ENCODE peak calls at places on chromosomes 1 and 21, in five cellular contexts. T is H9, C is neuronal stem cell, Z is mesenchymal stem cell, G is H1. K is an unnamed sample.
A peak's percentile ranks its signal among the peaks of the same experiment; 100 is the strongest.

GRCh38 chr1:228748431-228748830 is 13.2 kb downstream of the RHOU start:
- DNase-seq in C (no peak), G (no peak), Z (peak; percentile 6), T (no peak), K (peak; percentile 58)

GRCh38 chr1:225875044-225875822 is 6.9 kb downstream of the TMEM63A start:
- DNase-seq in G (no peak), C (no peak), T (no peak), Z (no peak), K (peak; percentile 91)

GRCh38 chr1:27428316-27429028 is 36.0 kb downstream of the GPR3 start:
- DNase-seq in T (no peak), C (no peak), G (no peak), Z (peak; percentile 22), K (peak; percentile 65)

GRCh38 chr1:4129693-4130092 is 229.6 kb upstream of the C1orf174 start:
- DNase-seq in C (no peak), G (no peak), T (no peak), Z (no peak), K (no peak)

GRCh38 chr1:86416343-86416742 is 7.6 kb upstream of the CLCA2 start:
- DNase-seq in Z (no peak), G (no peak), C (no peak), T (no peak), K (no peak)

GRCh38 chr1:240000634-240001033 is 91.0 kb upstream of the FMN2 start:
- DNase-seq in T (no peak), G (no peak), Z (peak; percentile 69), C (no peak), K (peak; percentile 5)

GRCh38 chr1:191913234-191913948 is 244.9 kb upstream of the RGS18 start:
- DNase-seq in Z (no peak), G (no peak), T (no peak), C (no peak), K (no peak)

GRCh38 chr1:112172294-112172882 is 182.9 kb upstream of the KCND3 start:
- DNase-seq in C (peak; percentile 77), G (peak; percentile 68), T (peak; percentile 51), Z (peak; percentile 48), K (peak; percentile 61)

GRCh38 chr21:28419110-28419509 is 573.6 kb downstream of the LTN1 start:
- DNase-seq in G (no peak), Z (peak; percentile 25), T (no peak), C (no peak), K (peak; percentile 52)

GRCh38 chr1:119988316-119989067 is 81.0 kb downstream of the NOTCH2 start:
- DNase-seq in G (no peak), T (no peak), Z (no peak), C (no peak), K (no peak)

GRCh38 chr1:32925360-32926142 is 24.4 kb upstream of the TMEM54 start:
- DNase-seq in C (peak; percentile 30), G (peak; percentile 61), Z (peak; percentile 77), T (peak; percentile 55), K (peak; percentile 58)

GRCh38 chr1:18278953-18279712 is 171.5 kb downstream of the IGSF21 start:
- DNase-seq in G (peak; percentile 48), T (peak; percentile 68), Z (no peak), C (no peak), K (no peak)

GRCh38 chr1:230857822-230858221 is 10.5 kb downstream of the C1orf198 start:
- DNase-seq in Z (peak; percentile 65), T (no peak), C (no peak), G (no peak), K (no peak)

GRCh38 chr1:230860617-230861384 is 7.5 kb downstream of the C1orf198 start:
- DNase-seq in G (no peak), C (no peak), T (no peak), Z (no peak), K (peak; percentile 25)

GRCh38 chr1:230857077-230857476 is 11.2 kb downstream of the C1orf198 start:
- DNase-seq in C (no peak), Z (peak; percentile 83), T (no peak), G (no peak), K (no peak)

GRCh38 chr1:230858236-230858820 is 10.0 kb downstream of the C1orf198 start:
- DNase-seq in T (no peak), G (no peak), Z (no peak), C (no peak), K (no peak)

GRCh38 chr1:230858918-230859819 is 9.2 kb downstream of the C1orf198 start:
- DNase-seq in Z (peak; percentile 87), G (no peak), T (no peak), C (no peak), K (no peak)
- H3K14ac ChIP-seq in Z (no peak overlapping the region), G (no peak overlapping the region), T (no peak overlapping the region), C (no peak overlapping the region), K (peak overlapping the region; percentile 33)

GRCh38 chr1:157352817-157353408 is 199.4 kb downstream of the FCRL5 start:
- DNase-seq in T (no peak), Z (no peak), C (no peak), G (no peak), K (no peak)

GRCh38 chr1:157348538-157349480 is 203.5 kb downstream of the FCRL5 start:
- DNase-seq in G (no peak), C (no peak), Z (no peak), T (no peak), K (no peak)

GRCh38 chr1:157352216-157352615 is 200.1 kb downstream of the FCRL5 start:
- DNase-seq in T (no peak), Z (no peak), G (no peak), C (no peak), K (peak; percentile 19)

DNA sequence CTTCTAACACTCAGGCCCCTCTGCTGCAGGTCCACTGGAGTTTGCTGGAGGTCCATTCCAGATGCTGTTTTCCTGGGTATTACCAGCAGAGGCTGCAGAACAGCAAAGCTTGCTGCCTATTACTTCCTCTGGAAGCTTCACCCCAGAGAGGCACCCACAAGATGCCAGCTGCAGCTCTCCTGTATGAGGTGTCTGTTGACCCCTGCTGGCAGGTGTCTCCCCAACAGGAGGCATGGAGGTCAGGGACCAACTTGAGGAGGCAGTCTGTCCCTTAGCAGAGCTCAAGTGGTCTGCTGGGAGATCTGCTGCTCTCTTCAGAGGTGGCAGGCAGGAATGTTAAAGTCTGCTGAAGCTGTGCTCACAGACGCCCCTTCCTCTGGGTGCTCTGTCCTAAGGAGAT is 204.8 kb downstream of the FCRL5 start:
- DNase-seq in C (no peak), Z (no peak), T (no peak), G (no peak), K (no peak)
- H2BK12ac ChIP-seq in C (no peak overlapping the region), Z (no peak overlapping the region), T (no peak overlapping the region), G (no peak overlapping the region), K (no peak overlapping the region)

GRCh38 chr1:227546055-227546454 is 17.3 kb upstream of the ZNF678 start:
- DNase-seq in T (no peak), C (no peak), G (no peak), Z (no peak), K (no peak)

GRCh38 chr1:227546598-227547313 is 16.6 kb upstream of the ZNF678 start:
- DNase-seq in T (no peak), G (no peak), Z (no peak), C (no peak), K (no peak)

GRCh38 chr1:227544067-227544655 is 19.2 kb upstream of the ZNF678 start:
- DNase-seq in G (no peak), Z (no peak), C (no peak), T (no peak), K (no peak)

GRCh38 chr1:227544677-227545076 is 18.7 kb upstream of the ZNF678 start:
- DNase-seq in G (no peak), Z (no peak), T (no peak), C (no peak), K (no peak)

GRCh38 chr1:227545361-227545760 is 18.0 kb upstream of the ZNF678 start:
- DNase-seq in Z (no peak), C (no peak), T (no peak), G (no peak), K (no peak)
- H3K23ac ChIP-seq in Z (no peak overlapping the region), C (peak overlapping the region; percentile 48), T (no peak overlapping the region), G (no peak overlapping the region), K (no peak overlapping the region)

GRCh38 chr1:59595774-59596173 is 219.0 kb upstream of the HOOK1 start:
- DNase-seq in Z (peak; percentile 57), C (no peak), G (no peak), T (no peak), K (peak; percentile 15)

GRCh38 chr1:59596956-59597355 is 217.8 kb upstream of the HOOK1 start:
- DNase-seq in C (no peak), G (no peak), Z (no peak), T (no peak), K (no peak)

GRCh38 chr1:59596432-59596831 is 218.3 kb upstream of the HOOK1 start:
- DNase-seq in T (no peak), G (no peak), C (no peak), Z (peak; percentile 82), K (no peak)

GRCh38 chr1:59592924-59593323 is 221.8 kb upstream of the HOOK1 start:
- DNase-seq in C (no peak), G (no peak), Z (no peak), T (no peak), K (no peak)

DNA sequence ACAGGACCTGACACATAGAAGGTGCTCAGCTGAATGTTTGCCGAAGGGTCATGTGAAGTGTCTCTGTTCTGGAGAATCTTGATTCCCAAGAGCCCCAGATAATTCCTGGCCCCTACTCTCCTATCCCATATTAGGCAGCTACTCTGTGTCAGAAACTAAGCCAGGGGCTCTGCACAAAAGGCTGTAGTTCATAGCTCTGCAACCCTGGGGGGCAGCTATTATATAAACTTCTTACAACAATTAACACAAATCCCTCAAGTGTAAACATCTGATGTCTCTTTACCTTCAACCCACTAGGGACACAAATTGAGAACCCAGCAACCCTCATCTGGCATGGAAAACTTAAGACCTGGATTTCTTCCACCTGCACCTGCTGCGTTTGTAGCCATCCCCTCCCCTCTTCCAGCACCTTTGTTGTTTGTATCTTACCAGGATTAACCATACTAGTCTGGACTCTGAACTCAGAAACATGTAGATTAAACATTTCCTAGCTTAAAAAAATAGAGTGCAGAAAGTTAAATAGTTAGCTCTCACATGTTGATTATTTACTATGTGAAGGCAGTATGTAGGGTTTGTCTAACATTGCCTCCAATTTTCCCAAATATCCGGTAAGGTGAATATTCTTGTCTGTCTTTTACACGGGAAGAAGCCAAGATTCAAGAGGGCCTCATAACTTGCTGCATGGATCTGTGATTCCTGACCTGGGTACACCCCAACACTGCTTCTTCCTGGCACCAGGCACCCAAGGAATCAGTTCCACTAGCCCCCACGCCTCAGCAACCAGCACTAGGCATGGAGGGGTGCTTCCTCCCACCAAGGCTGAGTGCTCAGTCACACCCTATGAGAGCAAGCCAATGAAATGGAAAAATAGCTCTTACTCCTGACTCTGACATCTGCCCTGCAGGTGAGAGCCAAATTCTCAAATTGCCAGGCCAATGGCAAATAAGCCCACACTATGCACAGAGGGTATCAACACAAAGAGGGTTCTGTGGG is 220.7 kb upstream of the HOOK1 start:
- DNase-seq in T (no peak), Z (no peak), G (no peak), C (no peak), K (no peak)
- H3K14ac ChIP-seq in T (no peak overlapping the region), Z (peak overlapping the region; percentile 68), G (no peak overlapping the region), C (no peak overlapping the region), K (peak overlapping the region; percentile 20)

GRCh38 chr1:150168960-150169565 is 19.3 kb downstream of the PLEKHO1 start:
- DNase-seq in C (no peak), T (peak; percentile 73), G (peak; percentile 86), Z (peak; percentile 69), K (peak; percentile 58)
- H2BK12ac ChIP-seq in C (no peak overlapping the region), T (no peak overlapping the region), G (no peak overlapping the region), Z (no peak overlapping the region), K (no peak overlapping the region)

GRCh38 chr1:24362416-24362815 is 43.3 kb downstream of the GRHL3 start:
- DNase-seq in G (no peak), C (no peak), Z (no peak), T (no peak), K (no peak)
- H3K23ac ChIP-seq in G (no peak overlapping the region), C (no peak overlapping the region), Z (no peak overlapping the region), T (no peak overlapping the region), K (no peak overlapping the region)

K was measured in trophoblast cell.